ENCODE peak calls at places on chromosome 1, in seven cellular contexts. S is uterus, A is mucosa of descending colon, B is left lung, U is fibroblast of mammary gland, K is IMR-90, I is choroid plexus epithelial cell. E is an unnamed sample.
A peak's percentile ranks its signal among the peaks of the same experiment; 100 is the strongest.

GRCh38 chr1:22169816-22170215 is 26.9 kb upstream of the WNT4 start:
- DNase-seq in S (no peak), A (no peak), B (no peak), U (no peak), K (no peak), I (no peak), E (no peak)

GRCh38 chr1:47969478-47969877 is 27.7 kb downstream of the TRABD2B start:
- DNase-seq in S (no peak), A (no peak), B (no peak), U (no peak), K (no peak), I (no peak), E (no peak)

GRCh38 chr1:41679994-41680393 is 195.5 kb upstream of the EDN2 start:
- DNase-seq in S (no peak), A (no peak), B (no peak), U (no peak), K (no peak), I (no peak), E (peak; percentile 28)

GRCh38 chr1:173946380-173946921 is 29.3 kb upstream of the SERPINC1 start:
- DNase-seq in S (no peak), A (no peak), B (no peak), U (peak; percentile 8), K (no peak), I (peak; percentile 29), E (no peak)

GRCh38 chr1:85629532-85629920 is 49.0 kb downstream of the CCN1 start:
- DNase-seq in S (no peak), A (no peak), B (no peak), U (no peak), K (no peak), I (peak; percentile 36), E (no peak)

GRCh38 chr1:23632479-23633160 is 59.0 kb upstream of the RPL11 start:
- DNase-seq in S (no peak), A (no peak), B (no peak), U (no peak), K (peak; percentile 50), I (no peak), E (no peak)

GRCh38 chr1:156198831-156199349 is 5.0 kb downstream of the SLC25A44 start:
- DNase-seq in S (no peak), A (no peak), B (no peak), U (no peak), K (no peak), I (no peak), E (no peak)

GRCh38 chr1:93629101-93630059 is 52.3 kb downstream of the BCAR3 start:
- DNase-seq in S (peak; percentile 57), A (no peak), B (no peak), U (peak; percentile 88), K (peak; percentile 85), I (peak; percentile 93), E (no peak)

GRCh38 chr1:163202833-163203451 is at the start of gene RGS5:
- DNase-seq in S (no peak), A (no peak), B (no peak), U (no peak), K (peak; percentile 40), I (peak; percentile 71), E (no peak)

GRCh38 chr1:47656719-47657685 is 219.2 kb downstream of the FOXD2 start:
- DNase-seq in S (no peak), A (no peak), B (no peak), U (peak; percentile 13), K (peak; percentile 39), I (peak; percentile 95), E (peak; percentile 22)

GRCh38 chr1:15849775-15850449 is 2.4 kb downstream of the SPEN start:
- DNase-seq in S (peak; percentile 63), A (no peak), B (no peak), U (peak; percentile 61), K (peak; percentile 60), I (peak; percentile 46), E (no peak)

GRCh38 chr1:14626869-14627607 is 28.6 kb downstream of the KAZN start:
- DNase-seq in S (no peak), A (peak; percentile 56), B (no peak), U (no peak), K (peak; percentile 3), I (no peak), E (peak; percentile 66)

GRCh38 chr1:154431586-154432373 is 26.6 kb downstream of the IL6R start:
- DNase-seq in S (peak; percentile 61), A (no peak), B (no peak), U (peak; percentile 100), K (peak; percentile 99), I (peak; percentile 97), E (no peak)

GRCh38 chr1:78375996-78376395 is 114.8 kb upstream of the PTGFR start:
- DNase-seq in S (no peak), A (no peak), B (no peak), U (peak; percentile 79), K (peak; percentile 48), I (peak; percentile 59), E (no peak)

GRCh38 chr1:23194119-23194984 is 22.9 kb downstream of the HTR1D start:
- DNase-seq in S (no peak), A (no peak), B (no peak), U (peak; percentile 91), K (peak; percentile 95), I (peak; percentile 95), E (no peak)

GRCh38 chr1:93617670-93618488 is 63.8 kb downstream of the BCAR3 start:
- DNase-seq in S (no peak), A (peak; percentile 87), B (no peak), U (no peak), K (no peak), I (no peak), E (no peak)

GRCh38 chr1:7513081-7513480 is 258.0 kb upstream of the VAMP3 start:
- DNase-seq in S (no peak), A (no peak), B (peak; percentile 31), U (no peak), K (peak; percentile 51), I (no peak), E (no peak)

GRCh38 chr1:14778882-14779594 is 180.6 kb downstream of the KAZN start:
- DNase-seq in S (no peak), A (no peak), B (no peak), U (peak; percentile 12), K (peak; percentile 15), I (peak; percentile 48), E (peak; percentile 69)

GRCh38 chr1:14969006-14969405 is 184.5 kb upstream of the TMEM51 start:
- DNase-seq in S (no peak), A (no peak), B (no peak), U (no peak), K (no peak), I (no peak), E (no peak)

GRCh38 chr1:12276225-12276624 is 46.4 kb downstream of the VPS13D start:
- DNase-seq in S (peak; percentile 51), A (no peak), B (no peak), U (peak; percentile 59), K (peak; percentile 51), I (peak; percentile 85), E (no peak)

GRCh38 chr1:3672971-3673361 is 20.6 kb downstream of the TP73 start:
- DNase-seq in S (no peak), A (peak; percentile 48), B (peak; percentile 37), U (no peak), K (no peak), I (no peak), E (peak; percentile 54)
- H3K4me3 ChIP-seq in S (no peak overlapping the region), A (no peak overlapping the region), B (no peak overlapping the region), U (no peak overlapping the region), K (no peak overlapping the region), I (no peak overlapping the region), E (no peak overlapping the region)

DNA sequence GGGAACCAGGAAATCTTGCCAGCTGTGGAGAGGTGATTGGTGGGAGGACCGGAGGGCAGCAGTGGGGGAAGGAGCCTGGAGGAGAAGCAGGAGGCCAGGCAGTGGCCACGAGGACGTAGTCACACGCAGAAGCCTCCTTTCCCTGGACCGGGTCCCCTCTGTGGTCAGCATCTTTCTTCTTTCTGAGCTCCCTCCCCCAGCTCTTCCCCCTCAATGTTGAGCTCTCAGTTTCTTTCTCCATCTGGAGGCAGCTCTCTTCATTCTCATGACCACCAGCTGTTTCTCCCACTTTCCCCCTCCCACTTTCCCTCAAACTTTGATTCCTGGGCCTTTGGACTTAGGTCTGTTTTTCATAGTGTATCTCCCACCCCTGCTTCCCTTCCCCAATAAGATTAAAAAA is 18.3 kb downstream of the KIRREL1 start:
- DNase-seq in S (no peak), A (no peak), B (no peak), U (peak; percentile 30), K (peak; percentile 64), I (peak; percentile 52), E (no peak)
- H3K4me3 ChIP-seq in S (no peak overlapping the region), A (no peak overlapping the region), B (no peak overlapping the region), U (no peak overlapping the region), K (no peak overlapping the region), I (no peak overlapping the region), E (no peak overlapping the region)

DNA sequence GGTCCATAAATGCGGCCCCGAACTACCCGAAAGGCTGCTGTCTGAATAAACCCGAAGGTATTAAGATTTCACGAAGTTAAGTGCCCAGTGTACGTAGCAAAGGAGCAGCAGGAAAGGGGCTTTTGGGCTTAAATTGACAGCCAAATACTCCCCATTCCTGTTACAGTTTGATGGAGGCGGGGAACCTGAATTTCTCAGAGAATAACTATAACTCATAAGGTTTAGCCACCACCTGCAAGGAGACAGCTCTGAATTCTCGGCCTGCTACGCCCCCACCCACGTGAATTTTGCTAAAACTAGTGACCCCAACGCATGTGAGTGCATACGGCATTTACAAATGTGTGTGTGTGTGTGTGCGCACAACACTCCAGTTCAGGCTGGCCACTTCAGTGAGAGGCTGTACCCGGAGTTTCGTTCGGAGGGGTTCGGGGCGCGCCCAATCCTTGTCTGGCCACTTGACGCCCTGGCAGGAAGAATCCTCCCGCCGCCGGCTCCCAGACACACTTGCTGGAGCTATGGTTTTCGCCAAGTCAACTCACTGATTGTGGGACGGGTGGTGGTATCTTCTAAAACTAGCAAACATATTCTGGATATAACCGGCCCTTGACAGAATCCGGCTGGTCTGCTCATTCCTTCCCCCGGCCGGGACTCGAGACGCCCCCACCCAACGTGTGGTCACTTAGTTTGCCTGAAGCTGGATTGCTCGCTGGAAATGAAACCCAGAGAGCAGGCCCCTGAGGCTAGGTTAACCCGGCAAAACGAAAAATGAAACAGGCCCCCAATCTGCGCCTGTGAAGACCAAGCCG is 4.9 kb downstream of the GFI1 start:
- DNase-seq in S (no peak), A (peak; percentile 48), B (peak; percentile 81), U (no peak), K (no peak), I (no peak), E (no peak)
- H3K4me3 ChIP-seq in S (peak overlapping the region; percentile 19), A (no peak overlapping the region), B (peak overlapping the region; percentile 60), U (peak overlapping the region; percentile 9), K (no peak overlapping the region), I (peak overlapping the region; percentile 61), E (peak overlapping the region; percentile 55)

DNA sequence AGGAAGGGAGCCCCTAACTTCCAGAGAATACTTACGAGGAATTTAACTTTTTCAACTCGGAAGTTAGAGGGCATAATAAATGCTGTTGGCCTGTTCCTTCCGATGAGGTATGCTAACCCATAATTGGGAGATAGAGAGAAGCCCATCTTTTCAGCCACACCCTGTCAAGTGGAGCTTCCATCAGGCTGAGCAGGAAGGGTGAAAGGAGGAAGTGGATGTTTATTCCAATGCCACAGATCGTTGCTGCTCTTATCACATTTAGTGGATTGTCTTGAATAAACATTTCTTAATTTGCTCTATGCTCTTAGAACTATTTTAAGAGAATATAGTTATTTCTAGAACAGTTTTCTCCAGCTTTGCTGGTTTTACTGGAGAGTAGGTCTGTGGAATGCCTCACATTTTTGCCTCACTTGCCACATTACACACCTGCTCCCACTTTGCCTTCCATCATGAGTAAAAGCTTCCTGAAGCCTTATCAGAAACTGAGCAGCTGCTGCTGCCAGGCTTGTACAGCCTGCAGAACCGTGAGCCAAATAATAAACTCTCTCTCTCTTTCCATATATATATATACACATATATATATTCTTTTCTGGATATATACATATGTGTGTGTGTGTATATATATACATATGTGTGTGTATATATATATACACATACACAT is 60.0 kb upstream of the RGS21 start:
- DNase-seq in S (no peak), A (no peak), B (no peak), U (no peak), K (no peak), I (no peak), E (no peak)
- H3K4me3 ChIP-seq in S (no peak overlapping the region), A (no peak overlapping the region), B (no peak overlapping the region), U (no peak overlapping the region), K (no peak overlapping the region), I (no peak overlapping the region), E (no peak overlapping the region)

E was measured in upper lobe of right lung.